ENCODE peak calls at places on chromosomes 6 and 20, in ten cellular contexts. K is lower lobe of right lung; R is brain microvascular endothelial cell; Q is astrocyte of the spinal cord; A is tibial artery; N is CD4-positive, alpha-beta T cell; T is mesothelial cell of epicardium; J is mammary epithelial cell; W is HL-60; B is right atrium auricular region. C is an unnamed sample.

GRCh38 chr20:32975698-32976674 is 28.2 kb downstream of the SUN5 start:
- DNase-seq in K (no peak), R (no peak), Q (no peak), A (no peak), N (no peak), T (no peak), J (no peak), W (no peak), B (no peak), C (peak)

GRCh38 chr20:3980260-3981131 is 34.9 kb downstream of the RNF24 start:
- DNase-seq in K (no peak), R (peak), Q (peak), A (peak), N (no peak), T (no peak), J (peak), W (no peak), B (no peak), C (no peak)

GRCh38 chr20:38209736-38210405 is 44.8 kb upstream of the TGM2 start:
- DNase-seq in K (no peak), R (no peak), Q (no peak), A (peak), N (no peak), T (no peak), J (no peak), W (no peak), B (no peak), C (no peak)

GRCh38 chr20:63967330-63968135 is 2.2 kb downstream of the ZNF512B start:
- DNase-seq in K (peak), R (no peak), Q (no peak), A (peak), N (no peak), T (no peak), J (no peak), W (no peak), B (no peak), C (peak)

GRCh38 chr6:28866342-28867077 is 57.3 kb downstream of the TRIM27 start:
- DNase-seq in K (peak), R (peak), Q (peak), A (peak), N (peak), T (peak), J (peak), W (peak), B (no peak), C (no peak)

GRCh38 chr6:169425628-169426370 is 172.2 kb upstream of the THBS2 start:
- DNase-seq in K (no peak), R (no peak), Q (peak), A (no peak), N (no peak), T (no peak), J (no peak), W (no peak), B (no peak), C (no peak)

GRCh38 chr6:46749731-46750130 is 3.0 kb downstream of the ANKRD66 start:
- DNase-seq in K (no peak), R (no peak), Q (no peak), A (no peak), N (no peak), T (no peak), J (no peak), W (no peak), B (no peak), C (no peak)

GRCh38 chr6:48563426-48563825 is 452.4 kb upstream of the PTCHD4 start:
- DNase-seq in K (no peak), R (no peak), Q (no peak), A (no peak), N (no peak), T (no peak), J (no peak), W (no peak), B (no peak), C (no peak)

GRCh38 chr20:23086056-23086551 is at the start of gene CD93:
- DNase-seq in K (peak), R (peak), Q (peak), A (peak), N (no peak), T (no peak), J (no peak), W (no peak), B (peak), C (no peak)

GRCh38 chr6:25660512-25660911 is 8.5 kb downstream of the SCGN start:
- DNase-seq in K (no peak), R (peak), Q (no peak), A (no peak), N (no peak), T (no peak), J (peak), W (no peak), B (no peak), C (no peak)

GRCh38 chr20:59240006-59240405 is 60.4 kb upstream of the EDN3 start:
- DNase-seq in K (no peak), R (no peak), Q (no peak), A (no peak), N (no peak), T (no peak), J (no peak), W (no peak), B (no peak), C (no peak)

GRCh38 chr6:33318426-33319073 is 1.0 kb upstream of the ZBTB22 start:
- DNase-seq in K (no peak), R (no peak), Q (no peak), A (no peak), N (no peak), T (no peak), J (no peak), W (no peak), B (no peak), C (no peak)

GRCh38 chr6:33315753-33316602 is 1.6 kb downstream of the ZBTB22 start:
- DNase-seq in K (no peak), R (no peak), Q (no peak), A (no peak), N (no peak), T (no peak), J (no peak), W (no peak), B (no peak), C (no peak)

GRCh38 chr6:33317418-33317667 is 201 bp downstream of the ZBTB22 start:
- DNase-seq in K (no peak), R (no peak), Q (no peak), A (no peak), N (no peak), T (peak), J (no peak), W (peak), B (no peak), C (no peak)

GRCh38 chr6:33316603-33317417 is 734 bp downstream of the ZBTB22 start:
- DNase-seq in K (no peak), R (no peak), Q (no peak), A (no peak), N (no peak), T (no peak), J (no peak), W (no peak), B (no peak), C (no peak)

GRCh38 chr6:33317668-33318425 is at the start of gene ZBTB22:
- DNase-seq in K (peak), R (peak), Q (peak), A (peak), N (peak), T (peak), J (peak), W (peak), B (peak), C (peak)
- TF ChIP-seq CTCF in K (no peak), R (no peak), Q (no peak), A (no peak), N (no peak), T (no peak), J (no peak), W (no peak), B (no peak), C (no peak)

GRCh38 chr6:154706389-154706788 is 26.8 kb upstream of the SCAF8 start:
- DNase-seq in K (no peak), R (no peak), Q (no peak), A (no peak), N (no peak), T (no peak), J (no peak), W (no peak), B (no peak), C (no peak)

GRCh38 chr6:154709621-154710020 is 23.6 kb upstream of the SCAF8 start:
- DNase-seq in K (no peak), R (no peak), Q (no peak), A (no peak), N (no peak), T (no peak), J (no peak), W (no peak), B (no peak), C (no peak)

GRCh38 chr6:154710689-154711088 is 22.5 kb upstream of the SCAF8 start:
- DNase-seq in K (no peak), R (no peak), Q (no peak), A (no peak), N (no peak), T (no peak), J (no peak), W (no peak), B (no peak), C (no peak)

GRCh38 chr6:154703094-154703493 is 30.1 kb upstream of the SCAF8 start:
- DNase-seq in K (no peak), R (no peak), Q (no peak), A (no peak), N (no peak), T (no peak), J (no peak), W (no peak), B (no peak), C (no peak)

GRCh38 chr6:154705471-154706113 is 27.6 kb upstream of the SCAF8 start:
- DNase-seq in K (no peak), R (no peak), Q (no peak), A (no peak), N (no peak), T (no peak), J (no peak), W (peak), B (no peak), C (no peak)
- TF ChIP-seq CTCF in K (no peak), R (peak), Q (no peak), A (no peak), N (no peak), T (no peak), J (no peak), W (no peak), B (no peak), C (peak)

GRCh38 chr20:17084909-17085308 is 141.9 kb upstream of the PCSK2 start:
- DNase-seq in K (no peak), R (no peak), Q (no peak), A (no peak), N (no peak), T (no peak), J (no peak), W (no peak), B (no peak), C (no peak)

GRCh38 chr20:17083738-17084137 is 143.1 kb upstream of the PCSK2 start:
- DNase-seq in K (no peak), R (no peak), Q (no peak), A (no peak), N (no peak), T (peak), J (no peak), W (no peak), B (no peak), C (no peak)
- TF ChIP-seq CTCF in K (no peak), R (no peak), Q (no peak), A (no peak), N (no peak), T (no peak), J (no peak), W (no peak), B (no peak), C (no peak)

DNA sequence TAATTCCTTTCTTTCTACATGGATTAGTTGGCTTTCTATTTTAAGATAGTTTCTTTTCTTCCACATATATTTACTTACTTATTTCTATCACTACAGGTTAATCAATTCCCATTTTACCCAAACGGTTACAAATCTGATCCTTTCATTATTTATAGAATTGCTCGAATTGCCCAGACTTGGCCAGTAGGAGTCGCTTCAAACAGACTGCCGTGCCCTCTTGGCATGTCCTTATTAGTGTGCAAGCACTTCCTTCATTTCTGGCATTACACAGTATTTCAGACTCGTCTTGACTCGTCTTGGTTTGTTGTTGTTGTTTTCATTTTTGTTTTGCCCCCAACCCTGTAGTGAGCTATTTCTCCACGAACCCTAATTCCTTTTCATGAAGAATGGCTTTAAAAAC is 74.6 kb downstream of the SAMD3 start:
- DNase-seq in K (no peak), R (no peak), Q (no peak), A (no peak), N (no peak), T (no peak), J (no peak), W (no peak), B (no peak), C (no peak)
- TF ChIP-seq CTCF in K (peak), R (peak), Q (peak), A (no peak), N (no peak), T (no peak), J (peak), W (no peak), B (no peak), C (peak)

DNA sequence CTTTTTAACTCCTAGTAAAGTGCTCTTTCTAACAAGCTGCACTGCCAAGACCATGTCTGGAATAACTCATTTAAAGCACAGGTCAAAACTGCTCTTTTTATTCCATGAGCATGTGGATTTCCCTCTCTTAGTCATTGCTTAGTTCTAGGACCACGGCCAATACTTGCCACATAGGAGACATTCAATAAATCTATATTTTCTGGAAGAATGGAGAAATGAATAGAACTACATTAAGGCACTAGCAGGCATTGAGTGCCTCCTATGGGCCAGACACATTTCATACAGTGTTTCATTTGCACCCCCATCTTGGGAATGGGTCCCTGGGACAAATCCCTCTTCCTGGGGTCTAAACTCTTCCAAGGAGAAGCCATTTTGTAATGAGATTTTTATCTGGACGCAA is 552.8 kb upstream of the CITED2 start:
- DNase-seq in K (no peak), R (peak), Q (peak), A (no peak), N (no peak), T (no peak), J (no peak), W (peak), B (no peak), C (no peak)
- TF ChIP-seq CTCF in K (peak), R (peak), Q (peak), A (no peak), N (no peak), T (no peak), J (no peak), W (no peak), B (no peak), C (peak)

GRCh38 chr6:136104556-136104955 is 145.6 kb downstream of the MTFR2 start:
- DNase-seq in K (no peak), R (no peak), Q (no peak), A (no peak), N (no peak), T (no peak), J (no peak), W (no peak), B (no peak), C (no peak)
- TF ChIP-seq CTCF in K (no peak), R (no peak), Q (no peak), A (no peak), N (no peak), T (no peak), J (no peak), W (no peak), B (no peak), C (no peak)

C was measured in chondrocyte.